ENCODE peak calls at places on chromosomes 4 and X, in seven cellular contexts. T is GM10248, C is psoas muscle, W is endothelial cell, I is ascending aorta, B is upper lobe of right lung, L is HepG2. Z is an unnamed sample.

GRCh38 chr4:106312377-106312776 is 3.6 kb downstream of the TBCK start:
- DNase-seq in L (no peak), C (no peak), I (no peak), T (no peak), W (no peak), B (no peak), Z (no peak)

GRCh38 chr4:61182915-61183314 is 17.2 kb upstream of the ADGRL3 start:
- DNase-seq in T (no peak), B (no peak), C (no peak), L (no peak), W (no peak), I (no peak), Z (no peak)

GRCh38 chr4:169062861-169063197 is 52.8 kb upstream of the CBR4 start:
- DNase-seq in W (no peak), L (peak), C (no peak), T (no peak), B (no peak), I (no peak), Z (no peak)

GRCh38 chrX:54992911-54993622 is 921 bp downstream of the PFKFB1 start:
- DNase-seq in L (no peak), C (no peak), B (no peak), I (no peak), T (peak), W (no peak), Z (no peak)

GRCh38 chr4:94208268-94208667 is 603 bp downstream of the SMARCAD1 start:
- DNase-seq in W (no peak), T (no peak), L (no peak), C (no peak), B (no peak), I (no peak), Z (no peak)

GRCh38 chr4:135177323-135177722 is 975.7 kb upstream of the PABPC4L start:
- DNase-seq in C (no peak), B (no peak), W (no peak), T (no peak), I (no peak), L (no peak), Z (no peak)

GRCh38 chr4:32864713-32865351 is 2144.7 kb downstream of the PCDH7 start:
- DNase-seq in W (no peak), B (no peak), T (no peak), L (no peak), C (no peak), I (no peak), Z (no peak)

GRCh38 chr4:121018543-121018942 is 53.8 kb downstream of the NDNF start:
- DNase-seq in B (no peak), L (no peak), W (no peak), C (no peak), T (no peak), I (no peak), Z (no peak)

GRCh38 chrX:114500622-114501021 is 83.3 kb upstream of the HTR2C start:
- DNase-seq in I (no peak), C (no peak), B (no peak), T (no peak), L (no peak), W (no peak), Z (no peak)

GRCh38 chr4:8343967-8344331 is 74.4 kb downstream of the HTRA3 start:
- DNase-seq in L (no peak), W (no peak), I (peak), T (no peak), C (no peak), B (no peak), Z (no peak)

DNA sequence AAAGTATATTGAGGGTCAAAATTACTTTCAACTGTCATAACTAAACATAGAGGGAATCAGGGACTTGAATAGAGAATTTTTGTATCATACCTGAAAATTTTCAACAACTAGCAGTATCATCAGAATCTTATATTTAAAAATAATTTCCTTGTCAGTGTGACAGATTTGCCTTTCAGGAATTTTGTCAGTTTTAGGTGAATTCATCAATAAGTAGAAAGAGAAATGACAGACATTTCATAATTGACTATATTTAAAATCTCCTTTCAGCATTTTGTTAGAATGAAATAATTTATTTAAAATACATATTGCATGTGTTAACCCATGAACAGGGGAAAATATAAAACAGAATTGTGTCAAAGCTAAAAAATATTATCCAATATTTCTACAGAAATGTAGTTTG is 8.6 kb upstream of the PDCL2 start:
- DNase-seq in T (no peak), C (no peak), I (no peak), B (no peak), W (no peak), L (no peak), Z (no peak)
- TF ChIP-seq CTCF in T (no peak), C (no peak), I (no peak), B (no peak), W (no peak), L (no peak), Z (no peak)

GRCh38 chr4:6049278-6049677 is 31.0 kb upstream of the C4orf50 start:
- DNase-seq in T (no peak), B (no peak), I (no peak), C (no peak), L (no peak), W (no peak), Z (no peak)

GRCh38 chr4:6052679-6053078 is 34.4 kb upstream of the C4orf50 start:
- DNase-seq in C (no peak), L (no peak), W (no peak), T (no peak), B (no peak), I (no peak), Z (no peak)

GRCh38 chr4:6049972-6050371 is 31.7 kb upstream of the C4orf50 start:
- DNase-seq in W (no peak), C (no peak), B (no peak), L (no peak), T (no peak), I (no peak), Z (no peak)

GRCh38 chr4:6048537-6048936 is 30.3 kb upstream of the C4orf50 start:
- DNase-seq in C (no peak), L (no peak), I (no peak), T (no peak), W (no peak), B (no peak), Z (no peak)

DNA sequence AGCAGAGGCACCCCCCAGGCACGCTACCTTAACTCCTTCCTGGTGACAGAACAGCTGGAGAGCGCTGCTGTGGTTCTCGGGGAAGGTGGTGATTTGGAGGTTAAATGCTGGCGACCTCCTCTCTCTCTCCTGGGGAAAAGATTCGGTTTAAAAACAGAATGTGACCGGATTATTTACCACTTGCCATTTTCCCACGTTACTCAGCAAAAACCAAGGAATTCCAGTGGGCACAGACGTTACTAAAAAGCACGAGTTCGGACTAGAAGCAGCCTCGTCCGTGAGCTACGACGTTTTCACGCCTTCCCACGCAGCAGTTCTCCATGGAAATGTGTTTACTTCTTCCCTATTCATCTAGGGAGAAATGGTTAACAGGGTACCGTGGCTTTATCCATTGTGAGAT is 32.3 kb upstream of the C4orf50 start:
- DNase-seq in L (no peak), B (no peak), C (no peak), I (no peak), W (no peak), T (no peak), Z (no peak)
- TF ChIP-seq CTCF in L (no peak), B (no peak), C (no peak), I (no peak), W (no peak), T (no peak), Z (no peak)

GRCh38 chrX:46805270-46805669 is 31.6 kb upstream of the RP2 start:
- DNase-seq in L (no peak), B (no peak), T (no peak), W (no peak), I (no peak), C (no peak), Z (no peak)

GRCh38 chrX:46803140-46803539 is 33.7 kb upstream of the RP2 start:
- DNase-seq in C (no peak), I (no peak), T (no peak), W (no peak), L (peak), B (no peak), Z (no peak)
- TF ChIP-seq CTCF in C (no peak), I (no peak), T (peak), W (no peak), L (peak), B (peak), Z (no peak)

GRCh38 chr4:167779280-167779679 is 313.1 kb upstream of the ANXA10 start:
- DNase-seq in B (no peak), I (no peak), T (no peak), W (no peak), L (no peak), C (no peak), Z (no peak)
- TF ChIP-seq CTCF in B (no peak), I (no peak), T (no peak), W (no peak), L (no peak), C (no peak), Z (no peak)

GRCh38 chr4:178086324-178086723 is 644.1 kb upstream of the AGA start:
- DNase-seq in I (no peak), B (no peak), C (no peak), W (peak), L (peak), T (no peak), Z (no peak)
- TF ChIP-seq CTCF in I (no peak), B (no peak), C (no peak), W (no peak), L (no peak), T (no peak), Z (no peak)